ENCODE peak calls at places on chromosomes 7 and 10, in six cellular contexts. A is pons; X is stimulated activated CD4-positive, alpha-beta T cell treated with anti-CD3 and anti-CD28 coated beads, Interleukin-15, amount 100 ng/mL, for 24 hours; D is aorta; R is activated CD4-positive, alpha-beta T cell treated with anti-CD3 and anti-CD28 coated beads, Interleukin-2, amount 50 U/mL, for 48 hours; E is stimulated activated CD8-positive, alpha-beta memory T cell treated with anti-CD3 and anti-CD28 coated beads, Interleukin-15, amount 100 ng/mL, for 24 hours. W is an unnamed sample.

GRCh38 chr10:110410329-110411046 is 87.2 kb upstream of the DUSP5 start:
- DNase-seq in A (no peak), X (no peak), D (no peak), R (no peak), E (no peak), W (peak)

GRCh38 chr10:25575343-25575742 is 358.7 kb upstream of the MYO3A start:
- DNase-seq in A (no peak), X (no peak), D (no peak), R (no peak), E (no peak), W (no peak)

GRCh38 chr10:52526251-52526823 is 212.3 kb downstream of the DKK1 start:
- DNase-seq in A (no peak), X (no peak), D (no peak), R (no peak), E (no peak), W (no peak)

GRCh38 chr10:74293686-74294365 is 142.8 kb downstream of the ADK start:
- DNase-seq in A (no peak), X (no peak), D (no peak), R (no peak), E (no peak), W (peak)

GRCh38 chr7:139916717-139917395 is 87.8 kb downstream of the TBXAS1 start:
- DNase-seq in A (no peak), X (peak), D (no peak), R (no peak), E (no peak), W (no peak)

GRCh38 chr10:93463723-93464511 is 18.2 kb downstream of the MYOF start:
- DNase-seq in A (no peak), X (no peak), D (peak), R (no peak), E (no peak), W (peak)

GRCh38 chr10:61973169-61973568 is 71.7 kb downstream of the ARID5B start:
- DNase-seq in A (no peak), X (no peak), D (no peak), R (no peak), E (no peak), W (no peak)

GRCh38 chr7:151503902-151504714 is 15.6 kb downstream of the RHEB start:
- DNase-seq in A (no peak), X (no peak), D (no peak), R (no peak), E (no peak), W (no peak)

GRCh38 chr7:55537458-55537825 is 34.9 kb downstream of the VOPP1 start:
- DNase-seq in A (no peak), X (no peak), D (no peak), R (no peak), E (no peak), W (no peak)

GRCh38 chr10:29712108-29712507 is 77.3 kb upstream of the SVIL start:
- DNase-seq in A (no peak), X (no peak), D (no peak), R (no peak), E (no peak), W (no peak)

GRCh38 chr7:119320316-119320715 is 952.7 kb upstream of the KCND2 start:
- DNase-seq in A (no peak), X (no peak), D (no peak), R (no peak), E (no peak), W (no peak)

GRCh38 chr10:125112697-125113494 is 47.5 kb downstream of the CTBP2 start:
- DNase-seq in A (no peak), X (no peak), D (no peak), R (no peak), E (no peak), W (peak)

GRCh38 chr10:23413629-23414089 is 25.2 kb upstream of the OTUD1 start:
- DNase-seq in A (peak), X (no peak), D (no peak), R (no peak), E (no peak), W (no peak)

GRCh38 chr10:108911814-108912541 is 1011.3 kb downstream of the XPNPEP1 start:
- DNase-seq in A (peak), X (peak), D (peak), R (no peak), E (no peak), W (no peak)

GRCh38 chr7:95209778-95210177 is 114.6 kb downstream of the PON1 start:
- DNase-seq in A (peak), X (no peak), D (no peak), R (no peak), E (no peak), W (no peak)

GRCh38 chr10:97074256-97075145 is 111.3 kb downstream of the SLIT1 start:
- DNase-seq in A (no peak), X (no peak), D (no peak), R (no peak), E (no peak), W (no peak)

GRCh38 chr7:48643420-48644013 is 280.8 kb upstream of the CDC14C start:
- DNase-seq in A (no peak), X (no peak), D (no peak), R (no peak), E (no peak), W (no peak)

GRCh38 chr10:124740374-124741280 is 3.6 kb downstream of the FAM53B start:
- DNase-seq in A (peak), X (no peak), D (peak), R (no peak), E (no peak), W (peak)

GRCh38 chr10:32163076-32163773 is 107.0 kb upstream of the KIF5B start:
- DNase-seq in A (no peak), X (no peak), D (no peak), R (no peak), E (no peak), W (no peak)

GRCh38 chr7:44085549-44085948 is 3.2 kb upstream of the POLM start:
- DNase-seq in A (no peak), X (no peak), D (no peak), R (no peak), E (no peak), W (no peak)

GRCh38 chr10:51073461-51074237 is 638 bp upstream of the PRKG1 start:
- DNase-seq in A (no peak), X (peak), D (peak), R (no peak), E (no peak), W (no peak)

GRCh38 chr10:114033566-114033965 is 10.1 kb upstream of the ADRB1 start:
- DNase-seq in A (no peak), X (no peak), D (no peak), R (no peak), E (no peak), W (no peak)

GRCh38 chr7:128084896-128085608 is 53.8 kb upstream of the LRRC4 start:
- DNase-seq in A (no peak), X (no peak), D (no peak), R (no peak), E (no peak), W (no peak)

GRCh38 chr7:70042533-70042932 is 444.3 kb downstream of the AUTS2 start:
- DNase-seq in A (peak), X (no peak), D (no peak), R (no peak), E (no peak), W (no peak)

GRCh38 chr7:71272509-71273214 is 140.7 kb downstream of the GALNT17 start:
- DNase-seq in A (no peak), X (no peak), D (no peak), R (no peak), E (no peak), W (no peak)

GRCh38 chr10:85993140-85993539 is 373.5 kb downstream of the GRID1 start:
- DNase-seq in A (no peak), X (no peak), D (no peak), R (no peak), E (no peak), W (no peak)

GRCh38 chr7:64371116-64371515 is 57.4 kb downstream of the ZNF736 start:
- DNase-seq in A (no peak), X (no peak), D (no peak), R (no peak), E (no peak), W (no peak)

GRCh38 chr10:114283535-114283934 is 44.5 kb downstream of the VWA2 start:
- DNase-seq in A (no peak), X (no peak), D (no peak), R (no peak), E (no peak), W (no peak)

GRCh38 chr10:20466731-20467130 is 430.4 kb downstream of the NEBL start:
- DNase-seq in A (no peak), X (no peak), D (peak), R (no peak), E (no peak), W (no peak)